ENCODE peak calls at places on chromosomes 12 and 14, in four cellular contexts. Y, S, G and T are unnamed samples.

GRCh38 chr14:20671597-20672283 is 12.6 kb upstream of the RNASE4 start:
- DNase-seq in Y (no peak), S (no peak), G (no peak), T (no peak)

GRCh38 chr14:61573748-61574513 is 121.4 kb upstream of the HIF1A start:
- DNase-seq in Y (peak; percentile 72), S (no peak), G (no peak), T (no peak)

GRCh38 chr14:72808564-72808963 is 85.3 kb downstream of the DPF3 start:
- DNase-seq in Y (no peak), S (no peak), G (no peak), T (no peak)

GRCh38 chr12:108730337-108731104 is 797 bp downstream of the CORO1C start:
- DNase-seq in Y (peak; percentile 73), S (peak; percentile 72), G (peak; percentile 70), T (peak; percentile 72)

GRCh38 chr14:94111276-94112095 is 950 bp downstream of the IFI27 start:
- DNase-seq in Y (no peak), S (no peak), G (no peak), T (no peak)

GRCh38 chr14:61841145-61841544 is 78.9 kb downstream of the SNAPC1 start:
- DNase-seq in Y (peak; percentile 55), S (no peak), G (no peak), T (no peak)

GRCh38 chr12:26736563-26737486 is 96.2 kb downstream of the ITPR2 start:
- DNase-seq in Y (peak; percentile 42), S (no peak), G (no peak), T (no peak)

GRCh38 chr12:111327474-111327873 is 41.4 kb downstream of the PHETA1 start:
- DNase-seq in Y (no peak), S (no peak), G (no peak), T (no peak)

GRCh38 chr12:22121224-22121623 is 75.2 kb downstream of the CMAS start:
- DNase-seq in Y (no peak), S (peak; percentile 75), G (no peak), T (no peak)

GRCh38 chr14:36604757-36605505 is 22.5 kb upstream of the NKX2-8 start:
- DNase-seq in Y (peak; percentile 80), S (peak; percentile 60), G (no peak), T (peak; percentile 60)

GRCh38 chr14:87896393-87897380 is 96.3 kb downstream of the GALC start:
- DNase-seq in Y (peak; percentile 75), S (no peak), G (no peak), T (peak; percentile 25)

GRCh38 chr12:124190301-124191023 is 104.4 kb upstream of the RFLNA start:
- DNase-seq in Y (no peak), S (no peak), G (no peak), T (no peak)

GRCh38 chr14:85572845-85573244 is 42.9 kb downstream of the FLRT2 start:
- DNase-seq in Y (peak; percentile 78), S (no peak), G (no peak), T (no peak)

GRCh38 chr12:124616394-124617343 is 49.3 kb upstream of the NCOR2 start:
- DNase-seq in Y (no peak), S (no peak), G (no peak), T (no peak)

GRCh38 chr12:75489613-75490210 is 9.2 kb downstream of the GLIPR1 start:
- DNase-seq in Y (peak; percentile 53), S (no peak), G (no peak), T (no peak)

GRCh38 chr12:128259556-128260070 is 7.4 kb upstream of the TMEM132C start:
- DNase-seq in Y (peak; percentile 3), S (no peak), G (no peak), T (peak; percentile 76)

GRCh38 chr12:33988888-33989287 is 33.4 kb upstream of the ALG10 start:
- DNase-seq in Y (no peak), S (no peak), G (no peak), T (no peak)

GRCh38 chr14:52464175-52464574 is 88.1 kb downstream of the TXNDC16 start:
- DNase-seq in Y (no peak), S (no peak), G (no peak), T (no peak)

GRCh38 chr14:81453166-81453766 is 53.1 kb upstream of the STON2 start:
- DNase-seq in Y (peak; percentile 66), S (peak; percentile 62), G (peak; percentile 40), T (peak; percentile 54)

GRCh38 chr12:54054442-54055332 is 1.1 kb downstream of the HOXC4 start:
- DNase-seq in Y (no peak), S (no peak), G (no peak), T (peak; percentile 45)

GRCh38 chr12:26493656-26494055 is 298.3 kb downstream of the SSPN start:
- DNase-seq in Y (no peak), S (no peak), G (no peak), T (no peak)

GRCh38 chr14:56117765-56118610 is at the start of gene PELI2:
- DNase-seq in Y (peak; percentile 83), S (peak; percentile 75), G (peak; percentile 77), T (peak; percentile 82)
- TF ChIP-seq CTCF in Y (no peak), S (no peak), G (no peak), T (no peak)

GRCh38 chr14:50101417-50101816 is 15.0 kb downstream of the VCPKMT start:
- DNase-seq in Y (no peak), S (no peak), G (no peak), T (no peak)

GRCh38 chr14:50100824-50101223 is 15.5 kb downstream of the VCPKMT start:
- DNase-seq in Y (no peak), S (no peak), G (no peak), T (no peak)

GRCh38 chr14:50095895-50096294 is 20.5 kb downstream of the VCPKMT start:
- DNase-seq in Y (no peak), S (no peak), G (no peak), T (no peak)

GRCh38 chr14:50103558-50103957 is 12.8 kb downstream of the VCPKMT start:
- DNase-seq in Y (peak; percentile 8), S (no peak), G (no peak), T (no peak)

GRCh38 chr14:50099335-50099734 is 17.0 kb downstream of the VCPKMT start:
- DNase-seq in Y (no peak), S (no peak), G (no peak), T (no peak)
- TF ChIP-seq CTCF in Y (no peak), S (no peak), G (no peak), T (no peak)

DNA sequence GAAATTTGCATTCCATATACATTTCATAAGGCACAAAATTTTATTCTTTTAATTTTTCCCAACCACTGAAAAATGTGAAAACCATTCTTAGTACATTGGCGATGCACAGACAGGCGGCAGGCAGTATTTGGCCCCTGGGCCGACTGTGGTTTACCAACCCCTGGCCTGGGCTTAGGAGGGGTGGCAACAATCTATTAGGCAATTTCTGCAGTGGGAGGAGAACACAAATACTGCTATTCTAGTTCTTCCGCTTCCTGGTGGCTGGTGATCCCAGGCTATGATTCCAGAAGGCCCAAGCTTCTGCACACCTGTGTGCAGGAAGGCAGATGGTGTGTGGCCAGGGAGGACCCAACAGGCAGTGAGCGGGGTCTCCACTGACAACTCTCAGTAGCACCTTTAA is 67.4 kb upstream of the FOXN3 start:
- DNase-seq in Y (no peak), S (no peak), G (no peak), T (no peak)
- TF ChIP-seq CTCF in Y (no peak), S (no peak), G (no peak), T (no peak)

DNA sequence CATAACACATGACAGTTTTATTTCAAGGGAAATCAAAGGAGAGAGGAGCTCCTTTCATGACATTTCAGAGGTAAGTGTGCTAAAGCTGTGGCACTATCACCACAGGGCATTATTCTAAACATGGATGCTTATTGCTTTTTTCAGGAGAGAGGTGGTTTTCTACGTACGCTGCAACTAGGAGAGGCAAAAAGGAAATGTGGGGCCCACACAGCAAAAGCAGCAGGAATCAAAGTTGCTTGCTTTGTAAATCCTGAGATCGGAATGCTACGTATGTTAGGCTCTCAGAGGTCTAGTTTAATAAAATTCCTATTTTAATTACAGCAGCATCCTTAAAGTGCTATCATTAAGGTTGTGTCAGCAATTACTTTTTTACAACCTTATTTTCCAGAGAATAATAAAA is 55.0 kb upstream of the GRIP1 start:
- DNase-seq in Y (no peak), S (no peak), G (no peak), T (no peak)
- TF ChIP-seq CTCF in Y (no peak), S (no peak), G (no peak), T (no peak)

GRCh38 chr12:2268478-2269286 is 215.9 kb downstream of the CACNA1C start:
- DNase-seq in Y (peak; percentile 73), S (no peak), G (no peak), T (no peak)

GRCh38 chr12:2266666-2267623 is 214.2 kb downstream of the CACNA1C start:
- DNase-seq in Y (no peak), S (no peak), G (no peak), T (no peak)

GRCh38 chr12:2265461-2266167 is 212.8 kb downstream of the CACNA1C start:
- DNase-seq in Y (peak; percentile 26), S (no peak), G (no peak), T (no peak)

GRCh38 chr12:2270846-2271245 is 218.1 kb downstream of the CACNA1C start:
- DNase-seq in Y (no peak), S (no peak), G (no peak), T (no peak)

DNA sequence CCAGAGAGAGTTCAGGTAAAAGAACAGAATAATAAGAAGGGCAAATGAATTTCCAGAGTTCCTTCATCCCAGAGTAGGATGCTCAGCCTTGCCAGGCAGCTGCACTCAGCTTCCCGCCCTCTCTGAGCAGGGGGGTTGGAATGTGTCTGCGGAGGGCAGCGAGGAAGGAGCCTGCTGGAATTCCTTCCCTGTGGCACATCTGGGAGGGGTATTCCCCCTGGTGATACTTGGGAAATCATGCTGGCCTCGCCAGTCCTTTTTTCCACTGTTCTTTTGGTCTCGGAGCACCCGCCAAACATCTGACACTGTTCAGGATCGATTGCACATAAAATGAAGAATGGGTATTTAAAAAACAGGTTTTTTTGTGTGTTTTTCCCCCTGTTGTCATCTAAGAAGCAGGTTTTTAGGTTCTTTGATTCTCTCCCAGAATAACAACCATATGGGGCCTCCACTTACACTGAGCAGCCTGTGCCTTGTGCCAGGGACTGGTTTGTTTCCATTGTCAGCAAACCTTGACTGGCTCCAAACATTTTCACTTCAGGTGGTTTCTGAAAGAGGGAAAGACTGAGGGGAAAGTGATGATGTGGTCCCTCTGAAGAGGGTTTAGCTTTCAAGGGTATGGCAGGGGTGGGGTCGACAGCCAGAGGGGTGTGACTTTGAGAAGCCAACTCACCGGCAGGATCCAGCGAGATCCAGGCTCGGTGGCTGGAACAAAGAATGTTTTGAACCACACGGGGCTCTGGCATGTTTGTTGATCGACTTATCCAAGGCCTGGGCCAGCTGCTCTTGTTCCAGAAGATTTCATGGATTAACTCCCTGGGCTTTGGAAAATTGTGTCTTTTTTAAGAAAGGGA is 215.1 kb downstream of the CACNA1C start:
- DNase-seq in Y (no peak), S (peak; percentile 32), G (peak; percentile 71), T (no peak)
- TF ChIP-seq CTCF in Y (no peak), S (no peak), G (no peak), T (no peak)